ENCODE peak calls at places on chromosomes 4 and X, in six cellular contexts. One of them, this sample, is unnamed.

GRCh38 chrX:101040197-101040596 is 11.7 kb downstream of the TRMT2B start:
- DNase-seq in heart right ventricle: no peak
- DNase-seq in mucosa of descending colon: no peak
- DNase-seq in OCI-LY7: no peak
- DNase-seq in mammary epithelial cell: no peak
- DNase-seq in endodermal cell: no peak
- DNase-seq in this sample: no peak

GRCh38 chr4:126081336-126081735 is 766.6 kb downstream of the FAT4 start:
- DNase-seq in mammary epithelial cell: no peak
- DNase-seq in endodermal cell: no peak
- DNase-seq in mucosa of descending colon: no peak
- DNase-seq in heart right ventricle: no peak
- DNase-seq in OCI-LY7: no peak
- DNase-seq in this sample: no peak

GRCh38 chr4:75919914-75920313 is 17.7 kb upstream of the PPEF2 start:
- DNase-seq in endodermal cell: no peak
- DNase-seq in mucosa of descending colon: peak
- DNase-seq in OCI-LY7: no peak
- DNase-seq in mammary epithelial cell: no peak
- DNase-seq in heart right ventricle: peak
- DNase-seq in this sample: no peak

GRCh38 chrX:48573690-48574269 is 504 bp upstream of the RBM3 start:
- DNase-seq in mammary epithelial cell: no peak
- DNase-seq in endodermal cell: no peak
- DNase-seq in heart right ventricle: peak
- DNase-seq in OCI-LY7: no peak
- DNase-seq in mucosa of descending colon: peak
- DNase-seq in this sample: no peak

GRCh38 chr4:91258326-91258725 is 1045.4 kb upstream of the GRID2 start:
- DNase-seq in heart right ventricle: no peak
- DNase-seq in mammary epithelial cell: no peak
- DNase-seq in endodermal cell: no peak
- DNase-seq in OCI-LY7: no peak
- DNase-seq in mucosa of descending colon: no peak
- DNase-seq in this sample: no peak

GRCh38 chrX:129779747-129780146 is at the start of gene SASH3:
- DNase-seq in OCI-LY7: peak
- DNase-seq in mammary epithelial cell: no peak
- DNase-seq in heart right ventricle: peak
- DNase-seq in endodermal cell: no peak
- DNase-seq in mucosa of descending colon: peak
- DNase-seq in this sample: peak

GRCh38 chr4:138242076-138242829 is at the start of gene SLC7A11:
- DNase-seq in mucosa of descending colon: peak
- DNase-seq in OCI-LY7: peak
- DNase-seq in endodermal cell: peak
- DNase-seq in heart right ventricle: peak
- DNase-seq in mammary epithelial cell: peak
- DNase-seq in this sample: peak

GRCh38 chr4:137909910-137910309 is 332.2 kb downstream of the SLC7A11 start:
- DNase-seq in OCI-LY7: no peak
- DNase-seq in mammary epithelial cell: no peak
- DNase-seq in mucosa of descending colon: no peak
- DNase-seq in heart right ventricle: no peak
- DNase-seq in endodermal cell: peak
- DNase-seq in this sample: no peak

GRCh38 chrX:17237146-17237545 is 137.9 kb upstream of the NHS start:
- DNase-seq in mammary epithelial cell: no peak
- DNase-seq in heart right ventricle: no peak
- DNase-seq in OCI-LY7: no peak
- DNase-seq in endodermal cell: no peak
- DNase-seq in mucosa of descending colon: no peak
- DNase-seq in this sample: no peak

GRCh38 chrX:114650351-114650750 is 66.5 kb downstream of the HTR2C start:
- DNase-seq in mammary epithelial cell: no peak
- DNase-seq in mucosa of descending colon: no peak
- DNase-seq in endodermal cell: no peak
- DNase-seq in OCI-LY7: no peak
- DNase-seq in heart right ventricle: no peak
- DNase-seq in this sample: no peak

GRCh38 chr4:3229964-3230363 is 19.0 kb upstream of the MSANTD1 start:
- DNase-seq in heart right ventricle: no peak
- DNase-seq in mammary epithelial cell: no peak
- DNase-seq in endodermal cell: no peak
- DNase-seq in mucosa of descending colon: peak
- DNase-seq in OCI-LY7: no peak
- DNase-seq in this sample: no peak

GRCh38 chrX:100995469-100995868 is 26.0 kb downstream of the ARL13A start:
- DNase-seq in mucosa of descending colon: no peak
- DNase-seq in heart right ventricle: no peak
- DNase-seq in OCI-LY7: no peak
- DNase-seq in endodermal cell: no peak
- DNase-seq in mammary epithelial cell: peak
- DNase-seq in this sample: peak

GRCh38 chr4:158860856-158861255 is 92.0 kb downstream of the FNIP2 start:
- DNase-seq in mammary epithelial cell: no peak
- DNase-seq in endodermal cell: no peak
- DNase-seq in OCI-LY7: no peak
- DNase-seq in heart right ventricle: no peak
- DNase-seq in mucosa of descending colon: no peak
- DNase-seq in this sample: peak

GRCh38 chr4:100842856-100843255 is 325.0 kb upstream of the EMCN start:
- DNase-seq in mucosa of descending colon: no peak
- DNase-seq in endodermal cell: no peak
- DNase-seq in OCI-LY7: no peak
- DNase-seq in mammary epithelial cell: no peak
- DNase-seq in heart right ventricle: no peak
- DNase-seq in this sample: no peak

GRCh38 chrX:13165747-13166146 is 121.3 kb upstream of the FAM9C start:
- DNase-seq in endodermal cell: no peak
- DNase-seq in heart right ventricle: no peak
- DNase-seq in mammary epithelial cell: no peak
- DNase-seq in OCI-LY7: no peak
- DNase-seq in mucosa of descending colon: no peak
- DNase-seq in this sample: no peak

GRCh38 chr4:166400270-166400894 is 527.3 kb downstream of the TLL1 start:
- DNase-seq in heart right ventricle: no peak
- DNase-seq in mucosa of descending colon: no peak
- DNase-seq in mammary epithelial cell: no peak
- DNase-seq in OCI-LY7: no peak
- DNase-seq in endodermal cell: no peak
- DNase-seq in this sample: no peak

DNA sequence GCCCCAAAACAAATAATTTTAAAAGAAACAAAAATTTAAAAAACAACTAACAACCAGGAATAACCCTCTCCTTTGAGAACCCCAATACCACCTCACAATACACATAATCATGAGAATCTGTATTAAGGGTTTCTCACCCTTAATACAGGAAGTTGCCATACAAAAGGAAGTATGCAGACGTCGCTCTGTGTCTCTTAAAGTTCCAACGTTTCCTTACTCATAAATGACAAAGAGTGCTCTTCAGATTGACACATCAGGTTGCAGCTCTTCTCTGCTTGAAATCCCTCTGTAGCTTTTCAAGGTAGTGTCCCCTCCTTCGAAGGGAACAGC is 73.9 kb upstream of the IRF2 start:
- DNase-seq in OCI-LY7: no peak
- DNase-seq in endodermal cell: no peak
- DNase-seq in mammary epithelial cell: no peak
- DNase-seq in heart right ventricle: no peak
- DNase-seq in mucosa of descending colon: no peak
- DNase-seq in this sample: no peak
- H3K4me3 ChIP-seq in OCI-LY7: no peak
- H3K4me3 ChIP-seq in endodermal cell: no peak
- H3K4me3 ChIP-seq in mammary epithelial cell: no peak
- H3K4me3 ChIP-seq in heart right ventricle: no peak
- H3K4me3 ChIP-seq in mucosa of descending colon: peak
- H3K4me3 ChIP-seq in this sample: no peak

DNA sequence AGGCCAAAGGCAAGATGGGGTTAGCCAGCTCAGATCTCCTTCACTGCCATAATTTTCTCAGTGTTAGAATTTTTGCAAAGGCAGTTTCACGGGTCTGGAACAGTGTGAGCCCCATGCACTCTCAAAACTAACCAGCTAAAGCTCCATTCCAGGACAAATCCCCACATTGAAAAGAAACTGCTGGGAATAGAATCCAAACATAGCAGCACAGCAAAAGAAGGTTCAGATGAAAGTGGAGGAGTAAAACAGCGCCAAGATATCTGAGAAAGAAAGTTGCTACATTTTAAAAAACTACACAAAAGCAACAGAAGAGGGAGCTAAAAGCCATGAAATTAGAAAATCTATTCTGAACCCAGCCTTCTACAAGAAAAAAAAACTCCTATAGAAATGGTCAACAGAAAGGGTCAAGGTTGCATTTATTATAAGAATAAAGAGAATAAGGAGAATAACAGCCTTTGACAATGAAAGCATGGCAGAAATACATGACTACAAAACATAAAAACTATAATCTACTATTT is 39.6 kb upstream of the SLC7A3 start:
- DNase-seq in mammary epithelial cell: peak
- DNase-seq in heart right ventricle: no peak
- DNase-seq in OCI-LY7: peak
- DNase-seq in mucosa of descending colon: no peak
- DNase-seq in endodermal cell: no peak
- DNase-seq in this sample: no peak
- TF ChIP-seq CTCF in mammary epithelial cell: peak
- TF ChIP-seq CTCF in heart right ventricle: peak
- TF ChIP-seq CTCF in OCI-LY7: peak
- TF ChIP-seq CTCF in mucosa of descending colon: no peak
- TF ChIP-seq CTCF in endodermal cell: peak
- TF ChIP-seq CTCF in this sample: no peak

GRCh38 chr4:95601342-95601741 is 52.6 kb upstream of the UNC5C start:
- DNase-seq in heart right ventricle: no peak
- DNase-seq in endodermal cell: no peak
- DNase-seq in OCI-LY7: no peak
- DNase-seq in mucosa of descending colon: no peak
- DNase-seq in mammary epithelial cell: no peak
- DNase-seq in this sample: no peak

GRCh38 chr4:95596676-95597075 is 47.9 kb upstream of the UNC5C start:
- DNase-seq in mammary epithelial cell: no peak
- DNase-seq in heart right ventricle: no peak
- DNase-seq in mucosa of descending colon: no peak
- DNase-seq in OCI-LY7: no peak
- DNase-seq in endodermal cell: no peak
- DNase-seq in this sample: no peak

GRCh38 chr4:95602872-95603271 is 54.1 kb upstream of the UNC5C start:
- DNase-seq in mammary epithelial cell: no peak
- DNase-seq in OCI-LY7: no peak
- DNase-seq in endodermal cell: no peak
- DNase-seq in heart right ventricle: no peak
- DNase-seq in mucosa of descending colon: no peak
- DNase-seq in this sample: no peak

GRCh38 chr4:95603393-95603792 is 54.6 kb upstream of the UNC5C start:
- DNase-seq in endodermal cell: no peak
- DNase-seq in mucosa of descending colon: no peak
- DNase-seq in mammary epithelial cell: no peak
- DNase-seq in heart right ventricle: no peak
- DNase-seq in OCI-LY7: no peak
- DNase-seq in this sample: no peak

GRCh38 chr4:95599777-95600436 is 51.1 kb upstream of the UNC5C start:
- DNase-seq in mucosa of descending colon: no peak
- DNase-seq in mammary epithelial cell: no peak
- DNase-seq in endodermal cell: no peak
- DNase-seq in heart right ventricle: no peak
- DNase-seq in OCI-LY7: no peak
- DNase-seq in this sample: no peak
- H3K4me3 ChIP-seq in mucosa of descending colon: no peak
- H3K4me3 ChIP-seq in mammary epithelial cell: no peak
- H3K4me3 ChIP-seq in endodermal cell: no peak
- H3K4me3 ChIP-seq in heart right ventricle: no peak
- H3K4me3 ChIP-seq in OCI-LY7: no peak
- H3K4me3 ChIP-seq in this sample: no peak

GRCh38 chr4:110632506-110633357 is 9.9 kb upstream of the PITX2 start:
- DNase-seq in endodermal cell: peak
- DNase-seq in mucosa of descending colon: peak
- DNase-seq in heart right ventricle: no peak
- DNase-seq in mammary epithelial cell: no peak
- DNase-seq in OCI-LY7: no peak
- DNase-seq in this sample: no peak

GRCh38 chr4:110629780-110630500 is 7.1 kb upstream of the PITX2 start:
- DNase-seq in mammary epithelial cell: no peak
- DNase-seq in mucosa of descending colon: no peak
- DNase-seq in heart right ventricle: no peak
- DNase-seq in endodermal cell: peak
- DNase-seq in OCI-LY7: no peak
- DNase-seq in this sample: no peak

GRCh38 chr4:110633358-110634319 is 10.8 kb upstream of the PITX2 start:
- DNase-seq in mucosa of descending colon: peak
- DNase-seq in OCI-LY7: no peak
- DNase-seq in endodermal cell: peak
- DNase-seq in heart right ventricle: no peak
- DNase-seq in mammary epithelial cell: no peak
- DNase-seq in this sample: no peak

GRCh38 chr4:110630621-110631402 is 7.9 kb upstream of the PITX2 start:
- DNase-seq in mammary epithelial cell: no peak
- DNase-seq in heart right ventricle: no peak
- DNase-seq in mucosa of descending colon: peak
- DNase-seq in OCI-LY7: no peak
- DNase-seq in endodermal cell: peak
- DNase-seq in this sample: no peak

GRCh38 chr4:110631582-110632505 is 9.0 kb upstream of the PITX2 start:
- DNase-seq in heart right ventricle: peak
- DNase-seq in OCI-LY7: peak
- DNase-seq in endodermal cell: peak
- DNase-seq in mammary epithelial cell: peak
- DNase-seq in mucosa of descending colon: peak
- DNase-seq in this sample: peak
- TF ChIP-seq CTCF in heart right ventricle: peak
- TF ChIP-seq CTCF in OCI-LY7: peak
- TF ChIP-seq CTCF in endodermal cell: peak
- TF ChIP-seq CTCF in mammary epithelial cell: peak
- TF ChIP-seq CTCF in mucosa of descending colon: peak
- TF ChIP-seq CTCF in this sample: peak

DNA sequence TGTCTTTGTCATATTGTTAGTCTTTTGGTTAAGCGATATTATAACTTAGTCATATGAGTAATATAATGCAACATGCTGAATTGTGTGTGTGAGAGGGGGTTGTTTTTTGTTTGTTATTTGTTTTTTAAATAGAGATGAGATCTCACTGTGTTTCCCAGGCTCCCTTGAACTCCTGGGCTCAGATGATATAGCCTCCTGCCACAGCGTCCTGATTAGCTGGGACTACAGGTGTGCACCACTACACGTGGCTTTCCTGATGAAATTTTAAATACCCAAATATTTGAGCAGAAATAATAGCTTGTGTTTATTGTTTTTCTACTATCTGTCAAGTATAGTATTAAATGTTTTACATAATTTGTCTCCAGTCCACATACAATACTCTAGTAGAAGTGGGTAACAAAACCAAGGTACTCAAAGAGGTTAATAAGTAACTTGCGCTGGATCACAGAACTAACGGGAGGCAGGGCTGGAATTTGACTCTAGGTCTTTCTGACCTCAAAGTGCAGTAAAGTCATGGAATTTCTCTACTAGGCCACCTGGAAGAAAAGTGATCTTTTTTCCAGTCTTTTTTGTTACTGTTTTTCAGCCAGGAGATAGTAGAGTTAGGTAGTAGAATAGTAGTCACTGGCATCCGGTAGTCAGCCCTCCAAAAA is 47.8 kb downstream of the CLCN3 start:
- DNase-seq in endodermal cell: no peak
- DNase-seq in mucosa of descending colon: no peak
- DNase-seq in mammary epithelial cell: no peak
- DNase-seq in heart right ventricle: no peak
- DNase-seq in OCI-LY7: no peak
- DNase-seq in this sample: no peak
- H3K4me3 ChIP-seq in endodermal cell: no peak
- H3K4me3 ChIP-seq in mucosa of descending colon: no peak
- H3K4me3 ChIP-seq in mammary epithelial cell: no peak
- H3K4me3 ChIP-seq in heart right ventricle: no peak
- H3K4me3 ChIP-seq in OCI-LY7: no peak
- H3K4me3 ChIP-seq in this sample: no peak

GRCh38 chr4:147596377-147596776 is 20.8 kb upstream of the TMEM184C start:
- DNase-seq in heart right ventricle: no peak
- DNase-seq in OCI-LY7: no peak
- DNase-seq in mucosa of descending colon: no peak
- DNase-seq in mammary epithelial cell: peak
- DNase-seq in endodermal cell: no peak
- DNase-seq in this sample: no peak
- TF ChIP-seq CTCF in heart right ventricle: no peak
- TF ChIP-seq CTCF in OCI-LY7: peak
- TF ChIP-seq CTCF in mucosa of descending colon: no peak
- TF ChIP-seq CTCF in mammary epithelial cell: no peak
- TF ChIP-seq CTCF in endodermal cell: peak
- TF ChIP-seq CTCF in this sample: no peak